ENCODE peak calls at places on chromosomes 7 and 10, in five cellular contexts. K, X, F, W and J are unnamed samples.

GRCh38 chr7:55539380-55539779 is 32.9 kb downstream of the VOPP1 start:
- DNase-seq in W (peak; percentile 61), X (no peak), K (no peak), F (no peak), J (no peak)

GRCh38 chr10:78512205-78512550 is 478.5 kb downstream of the RPS24 start:
- DNase-seq in X (no peak), F (no peak), K (no peak), W (no peak), J (no peak)

GRCh38 chr7:112156412-112156811 is 49.8 kb downstream of the DOCK4 start:
- DNase-seq in F (no peak), K (no peak), W (no peak), X (no peak), J (no peak)

GRCh38 chr7:15175103-15175502 is 272.6 kb upstream of the DGKB start:
- DNase-seq in F (no peak), X (no peak), K (no peak), W (no peak), J (no peak)

GRCh38 chr10:78859769-78860168 is 209.0 kb upstream of the ZMIZ1 start:
- DNase-seq in K (no peak), X (no peak), F (peak; percentile 10), W (no peak), J (no peak)

GRCh38 chr10:132637477-132638129 is 100.0 kb downstream of the INPP5A start:
- DNase-seq in W (peak; percentile 73), X (peak; percentile 20), F (no peak), K (peak; percentile 93), J (peak; percentile 59)

GRCh38 chr7:69411466-69411865 is 186.8 kb upstream of the AUTS2 start:
- DNase-seq in K (no peak), X (no peak), F (no peak), W (no peak), J (no peak)

GRCh38 chr10:79180619-79181221 is 112.0 kb downstream of the ZMIZ1 start:
- DNase-seq in W (no peak), F (no peak), K (no peak), X (peak; percentile 48), J (no peak)

GRCh38 chr7:118148930-118149329 is 35.0 kb upstream of the LSM8 start:
- DNase-seq in F (no peak), X (no peak), K (no peak), W (peak; percentile 8), J (no peak)

GRCh38 chr10:75083972-75084833 is 27.3 kb upstream of the SAMD8 start:
- DNase-seq in F (no peak), W (peak; percentile 59), X (no peak), K (no peak), J (no peak)

GRCh38 chr10:99172130-99172738 is 63.4 kb downstream of the HPSE2 start:
- DNase-seq in W (peak; percentile 51), X (peak; percentile 14), K (peak; percentile 49), F (peak; percentile 55), J (peak; percentile 32)

GRCh38 chr7:16471933-16472332 is 6.4 kb upstream of the SOSTDC1 start:
- DNase-seq in X (no peak), K (no peak), W (no peak), F (no peak), J (peak; percentile 43)

GRCh38 chr7:69800495-69800894 is 202.2 kb downstream of the AUTS2 start:
- DNase-seq in K (peak; percentile 30), F (no peak), W (no peak), X (no peak), J (no peak)

GRCh38 chr10:78802866-78803265 is 265.9 kb upstream of the ZMIZ1 start:
- DNase-seq in F (no peak), K (no peak), W (peak; percentile 79), X (no peak), J (no peak)

GRCh38 chr10:122152544-122152943 is 118.6 kb upstream of the BTBD16 start:
- DNase-seq in F (no peak), W (peak; percentile 44), K (no peak), X (no peak), J (no peak)
- TF ChIP-seq MAFK in F (no peak), W (no peak), K (no peak), X (no peak), J (no peak)

GRCh38 chr7:155213955-155214327 is 83.7 kb upstream of the INSIG1 start:
- DNase-seq in K (no peak), F (no peak), W (no peak), X (peak; percentile 56), J (no peak)
- TF ChIP-seq MAFK in K (no peak), F (no peak), W (no peak), X (no peak), J (no peak)

DNA sequence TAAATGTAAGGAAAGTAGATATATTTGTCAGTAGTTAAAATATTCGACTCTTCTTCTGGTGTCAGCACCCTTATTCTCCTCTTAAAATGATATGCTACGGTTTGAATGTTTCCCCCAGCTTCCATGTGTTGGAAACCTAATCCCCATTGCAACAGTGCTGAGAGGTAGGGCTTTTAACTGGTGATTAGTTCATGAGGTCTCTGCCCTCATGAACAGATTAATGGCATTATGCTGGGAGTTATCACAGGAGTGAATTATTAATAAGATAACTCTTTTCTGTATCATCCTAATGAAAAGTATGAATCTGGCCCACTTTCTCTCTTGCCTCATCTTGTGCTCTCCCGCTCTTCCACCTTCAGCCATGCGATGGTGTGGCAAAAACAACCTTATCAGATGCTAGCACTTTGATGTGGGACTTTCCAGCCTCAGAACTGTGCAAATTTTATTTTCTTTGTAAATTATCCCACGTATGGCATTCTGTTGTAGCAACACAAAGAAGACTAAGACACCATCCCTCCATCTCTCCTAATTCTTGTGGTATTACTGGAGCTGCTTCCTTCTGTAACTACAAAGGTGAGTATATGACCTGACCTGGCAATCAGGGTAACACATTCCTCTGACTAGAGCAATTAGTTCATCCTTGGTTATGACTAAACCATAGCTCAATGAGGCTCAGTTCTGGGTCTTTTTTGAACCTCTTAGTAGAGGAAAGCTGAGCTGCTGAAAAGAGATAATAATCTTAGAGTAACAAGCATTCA is 171.1 kb upstream of the TMEM196 start:
- DNase-seq in F (no peak), X (no peak), K (no peak), W (no peak), J (no peak)
- TF ChIP-seq MAFK in F (no peak), X (no peak), K (no peak), W (no peak), J (no peak)

GRCh38 chr7:101161692-101162461 is 3.5 kb downstream of the VGF start:
- DNase-seq in W (no peak), F (no peak), K (no peak), X (no peak), J (no peak)

GRCh38 chr7:101165075-101165957 is at the start of gene VGF:
- DNase-seq in X (peak; percentile 97), W (peak; percentile 92), F (peak; percentile 98), K (peak; percentile 92), J (peak; percentile 85)

GRCh38 chr7:101162551-101163280 is 2.7 kb downstream of the VGF start:
- DNase-seq in F (peak; percentile 85), X (peak; percentile 83), K (no peak), W (peak; percentile 50), J (no peak)

GRCh38 chr7:101164071-101164840 is 1.1 kb downstream of the VGF start:
- DNase-seq in X (peak; percentile 33), W (peak; percentile 65), K (no peak), F (peak; percentile 85), J (no peak)

DNA sequence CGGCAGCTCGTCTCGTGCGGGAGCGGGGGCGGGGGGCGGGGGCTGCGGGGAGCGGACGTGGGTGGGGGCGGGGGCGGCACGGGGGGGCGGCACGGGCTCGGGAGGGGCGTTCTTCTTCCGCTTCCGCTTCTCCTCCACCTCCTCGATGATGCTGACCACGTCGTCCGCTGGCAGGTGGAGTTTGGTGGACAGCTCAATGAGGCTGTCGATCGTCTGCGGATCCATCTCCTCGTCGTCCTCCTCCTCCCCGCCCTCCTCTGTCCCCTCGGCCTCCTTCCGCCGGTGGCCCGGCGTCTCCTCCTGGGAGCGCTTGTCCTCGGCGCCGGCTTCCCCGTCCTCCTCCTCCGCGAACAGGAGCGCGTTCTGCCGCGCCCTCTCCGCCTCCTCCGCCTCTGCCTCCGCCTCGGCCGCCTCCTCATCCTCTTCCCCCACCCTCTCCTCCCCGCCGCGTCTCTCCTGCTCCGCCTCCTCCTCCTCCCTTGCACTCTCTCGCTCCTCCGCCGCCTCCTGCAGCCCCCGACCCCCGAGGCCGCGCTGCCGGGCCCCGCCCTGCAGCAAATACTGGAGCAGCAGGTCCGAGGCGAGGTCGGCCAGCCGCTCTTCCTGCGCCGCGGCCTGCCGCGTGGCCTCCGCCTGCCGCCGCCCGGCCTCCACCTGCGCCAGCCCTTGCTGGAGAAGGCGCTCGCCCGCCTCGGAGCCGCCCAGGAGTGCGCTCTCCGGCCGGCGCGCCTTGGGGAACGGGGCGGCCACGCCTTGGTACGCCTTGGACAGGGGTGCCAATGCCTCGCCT is 1.9 kb downstream of the VGF start:
- DNase-seq in F (peak; percentile 82), X (peak; percentile 77), K (no peak), W (no peak), J (no peak)
- TF ChIP-seq MAFK in F (no peak), X (no peak), K (no peak), W (no peak), J (no peak)